ENCODE peak calls at places on chromosomes 1 and 21, in seven cellular contexts. E, B, K, Y, S, L and J are unnamed samples.

GRCh38 chr1:33181038-33181861 is 593 bp downstream of the TRIM62 start:
- DNase-seq in Y (no peak), E (peak), B (no peak), K (peak), L (peak), S (peak), J (no peak)

GRCh38 chr21:34845521-34846213 is 176.9 kb downstream of the CLIC6 start:
- DNase-seq in E (peak), S (peak), L (peak), B (peak), Y (peak), K (no peak), J (no peak)

GRCh38 chr1:164689672-164690655 is 131.0 kb downstream of the PBX1 start:
- DNase-seq in S (no peak), B (no peak), L (no peak), E (no peak), Y (no peak), K (peak), J (no peak)

GRCh38 chr1:11707621-11708276 is 16.2 kb downstream of the DRAXIN start:
- DNase-seq in K (peak), B (no peak), Y (no peak), E (no peak), S (no peak), L (peak), J (no peak)

GRCh38 chr1:89794406-89794805 is 26.4 kb upstream of the LRRC8D start:
- DNase-seq in K (no peak), Y (no peak), S (no peak), E (no peak), B (no peak), L (no peak), J (no peak)

GRCh38 chr1:75083223-75083622 is 51.0 kb upstream of the LHX8 start:
- DNase-seq in K (no peak), Y (no peak), S (no peak), L (no peak), E (no peak), B (no peak), J (no peak)

GRCh38 chr1:87246436-87246835 is 82.2 kb upstream of the LMO4 start:
- DNase-seq in L (no peak), Y (no peak), K (no peak), E (no peak), S (no peak), B (no peak), J (no peak)

GRCh38 chr1:109298666-109299086 is 8.1 kb downstream of the MYBPHL start:
- DNase-seq in E (peak), K (no peak), S (peak), L (no peak), B (no peak), Y (peak), J (peak)

GRCh38 chr1:167529829-167530474 is 11.6 kb upstream of the CD247 start:
- DNase-seq in S (no peak), Y (no peak), E (no peak), L (no peak), K (peak), B (no peak), J (no peak)

GRCh38 chr1:16367968-16368910 is 1.2 kb downstream of the SZRD1 start:
- DNase-seq in Y (peak), K (no peak), L (no peak), E (peak), S (peak), B (no peak), J (no peak)

GRCh38 chr1:19309123-19309813 is 2.7 kb downstream of the AKR7A2 start:
- DNase-seq in S (peak), L (no peak), E (peak), K (no peak), Y (peak), B (peak), J (no peak)

GRCh38 chr1:229105109-229105508 is 165.8 kb upstream of the RAB4A start:
- DNase-seq in L (no peak), B (no peak), E (no peak), K (no peak), S (no peak), Y (no peak), J (no peak)

GRCh38 chr1:9161963-9162362 is 33.1 kb upstream of the GPR157 start:
- DNase-seq in S (no peak), L (no peak), E (no peak), B (no peak), K (no peak), Y (no peak), J (no peak)

GRCh38 chr21:28828981-28829380 is 163.7 kb downstream of the LTN1 start:
- DNase-seq in K (no peak), B (no peak), L (no peak), Y (no peak), E (no peak), S (no peak), J (no peak)

GRCh38 chr1:171841931-171842723 is 829 bp downstream of the DNM3 start:
- DNase-seq in S (peak), B (no peak), E (no peak), L (no peak), K (peak), Y (no peak), J (peak)

GRCh38 chr1:200224315-200224714 is 185.5 kb downstream of the ZNF281 start:
- DNase-seq in B (peak), L (no peak), Y (no peak), E (no peak), S (peak), K (no peak), J (no peak)

GRCh38 chr1:92503926-92504750 is 17.4 kb upstream of the GFI1 start:
- DNase-seq in L (no peak), Y (no peak), B (no peak), S (no peak), E (no peak), K (no peak), J (no peak)

GRCh38 chr1:237685553-237685952 is 205.2 kb downstream of the ZP4 start:
- DNase-seq in K (no peak), L (no peak), B (no peak), Y (peak), S (peak), E (no peak), J (no peak)

GRCh38 chr1:230317823-230318819 is 108.0 kb downstream of the PGBD5 start:
- DNase-seq in Y (no peak), L (no peak), S (no peak), K (no peak), B (no peak), E (peak), J (no peak)

GRCh38 chr21:45379171-45379900 is 25.6 kb upstream of the COL18A1 start:
- DNase-seq in E (no peak), L (no peak), S (no peak), K (no peak), B (no peak), Y (peak), J (no peak)

GRCh38 chr21:15441060-15441493 is 288.7 kb upstream of the USP25 start:
- DNase-seq in L (no peak), K (no peak), Y (no peak), E (peak), S (no peak), B (no peak), J (no peak)

GRCh38 chr1:201941420-201942128 is 4.8 kb downstream of the LMOD1 start:
- DNase-seq in Y (no peak), B (no peak), K (no peak), L (no peak), S (no peak), E (no peak), J (no peak)

GRCh38 chr1:205056956-205057568 is 14.1 kb downstream of the CNTN2 start:
- DNase-seq in Y (no peak), L (no peak), E (no peak), B (no peak), K (no peak), S (no peak), J (no peak)

GRCh38 chr1:26275580-26276431 is 4.1 kb upstream of the SH3BGRL3 start:
- DNase-seq in S (peak), L (no peak), K (peak), Y (peak), B (peak), E (peak), J (peak)

GRCh38 chr1:157932082-157932481 is 61.4 kb upstream of the KIRREL1 start:
- DNase-seq in K (no peak), L (no peak), E (no peak), Y (peak), B (peak), S (peak), J (no peak)

GRCh38 chr1:178864326-178864725 is 6.6 kb downstream of the ANGPTL1 start:
- DNase-seq in L (no peak), S (no peak), E (no peak), B (no peak), K (no peak), Y (peak), J (no peak)